ENCODE peak calls at places on chromosomes 11 and 22, in seven cellular contexts. L is foreskin keratinocyte; X is SJSA1; V is neuronal stem cell; H is CD4-positive, alpha-beta T cell; Z is PC-9; N is A549. P is an unnamed sample.

GRCh38 chr11:61075891-61076290 is 26.4 kb upstream of the CD5 start:
- DNase-seq in Z (peak; percentile 77), V (no peak), N (no peak), H (no peak), L (peak; percentile 27), X (no peak), P (no peak)

GRCh38 chr11:133064152-133064877 is 468.0 kb downstream of the OPCML start:
- DNase-seq in N (peak; percentile 2), V (peak; percentile 68), Z (no peak), L (no peak), X (peak; percentile 17), H (no peak), P (peak; percentile 62)

GRCh38 chr22:19714320-19715252 is at the start of gene SEPTIN5:
- DNase-seq in N (no peak), V (no peak), X (no peak), H (no peak), L (no peak), Z (no peak), P (no peak)

GRCh38 chr22:23803001-23803819 is 16.4 kb downstream of the SMARCB1 start:
- DNase-seq in Z (no peak), V (no peak), X (no peak), L (no peak), H (no peak), N (no peak), P (no peak)

GRCh38 chr11:56152333-56152732 is 7.8 kb downstream of the OR8K5 start:
- DNase-seq in Z (no peak), L (no peak), X (no peak), N (no peak), V (no peak), H (no peak), P (no peak)

GRCh38 chr11:37525336-37525735 is 927.3 kb upstream of the RAG2 start:
- DNase-seq in N (no peak), V (no peak), X (no peak), H (no peak), Z (no peak), L (no peak), P (no peak)

GRCh38 chr11:112004389-112004788 is 20.8 kb upstream of the DLAT start:
- DNase-seq in N (peak; percentile 17), V (no peak), L (no peak), X (no peak), Z (no peak), H (no peak), P (no peak)

GRCh38 chr11:131038597-131038996 is 122.3 kb upstream of the SNX19 start:
- DNase-seq in V (no peak), X (peak; percentile 1), L (no peak), H (no peak), Z (no peak), N (no peak), P (no peak)

GRCh38 chr11:15489281-15489680 is 374.6 kb downstream of the INSC start:
- DNase-seq in L (no peak), H (no peak), X (no peak), N (no peak), V (no peak), Z (no peak), P (no peak)

GRCh38 chr11:46238078-46238966 is 39.1 kb upstream of the CREB3L1 start:
- DNase-seq in V (peak; percentile 62), X (peak; percentile 79), N (peak; percentile 60), Z (peak; percentile 48), L (peak; percentile 23), H (peak; percentile 63), P (no peak)

GRCh38 chr11:96307748-96308133 is 35.3 kb downstream of the MAML2 start:
- DNase-seq in X (peak; percentile 81), V (no peak), Z (peak; percentile 28), N (peak; percentile 38), H (no peak), L (peak; percentile 79), P (no peak)

GRCh38 chr11:16986434-16987204 is 27.6 kb downstream of the PLEKHA7 start:
- DNase-seq in Z (peak; percentile 81), N (no peak), V (no peak), X (no peak), L (no peak), H (peak; percentile 35), P (no peak)

GRCh38 chr22:19396561-19396933 is 35.0 kb downstream of the HIRA start:
- DNase-seq in Z (no peak), N (no peak), X (no peak), V (no peak), L (no peak), H (no peak), P (no peak)

GRCh38 chr11:13208921-13209320 is 68.7 kb upstream of the BMAL1 start:
- DNase-seq in H (no peak), V (no peak), X (no peak), L (no peak), Z (no peak), N (no peak), P (no peak)

GRCh38 chr11:88117281-88117858 is 57.9 kb downstream of the RAB38 start:
- DNase-seq in Z (no peak), X (no peak), H (no peak), V (no peak), L (no peak), N (no peak), P (no peak)

GRCh38 chr11:65293909-65294381 is 20.7 kb upstream of the CDC42EP2 start:
- DNase-seq in H (no peak), Z (no peak), L (no peak), N (no peak), X (no peak), V (no peak), P (no peak)

GRCh38 chr11:64996710-64997380 is at the start of gene BATF2:
- DNase-seq in N (peak; percentile 89), X (peak; percentile 49), L (no peak), V (peak; percentile 51), H (no peak), Z (peak; percentile 66), P (peak; percentile 56)

GRCh38 chr11:43573233-43573632 is 107.3 kb upstream of the HSD17B12 start:
- DNase-seq in L (no peak), Z (no peak), V (no peak), X (no peak), N (no peak), H (no peak), P (no peak)

GRCh38 chr11:62709262-62710000 is 2.0 kb downstream of the GNG3 start:
- DNase-seq in N (peak; percentile 94), L (peak; percentile 73), V (peak; percentile 95), H (peak; percentile 95), Z (peak; percentile 95), X (peak; percentile 95), P (peak; percentile 94)

GRCh38 chr22:43789452-43789851 is 22.7 kb downstream of the EFCAB6 start:
- DNase-seq in N (peak; percentile 33), H (no peak), X (peak; percentile 35), V (no peak), Z (peak; percentile 40), L (peak; percentile 77), P (no peak)

GRCh38 chr11:77196961-77197360 is 68.9 kb downstream of the MYO7A start:
- DNase-seq in H (no peak), V (no peak), N (no peak), X (no peak), L (no peak), Z (no peak), P (no peak)

GRCh38 chr22:17086301-17086700 is 1.5 kb downstream of the IL17RA start:
- DNase-seq in N (no peak), Z (no peak), L (no peak), H (peak; percentile 34), V (no peak), X (no peak), P (no peak)
- H3K27ac ChIP-seq in N (no peak overlapping the region), Z (no peak overlapping the region), L (no peak overlapping the region), H (peak overlapping the region; percentile 93), V (no peak overlapping the region), X (no peak overlapping the region), P (peak overlapping the region; percentile 81)

DNA sequence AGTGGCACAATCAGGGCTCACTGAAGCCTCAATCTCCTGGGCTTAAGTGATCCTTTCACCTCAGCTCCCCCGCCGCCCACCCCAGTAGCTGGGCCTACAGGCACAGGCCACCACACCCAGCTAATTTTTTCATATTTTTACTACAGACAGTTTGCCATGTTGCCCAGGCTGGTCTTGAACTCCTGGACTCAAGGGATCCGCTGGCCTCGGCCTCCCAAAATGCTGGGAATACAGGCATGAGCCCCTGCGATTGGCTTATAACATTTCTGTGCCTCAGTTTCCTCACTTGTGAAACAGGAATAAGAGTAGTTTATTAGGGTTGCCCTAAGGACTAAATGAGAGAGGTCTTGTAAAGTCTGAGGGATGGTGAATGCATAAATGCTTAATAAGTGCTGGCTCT is 1.2 kb downstream of the VSTM5 start:
- DNase-seq in N (no peak), H (no peak), X (no peak), V (no peak), L (no peak), Z (no peak), P (no peak)
- H3K27ac ChIP-seq in N (no peak overlapping the region), H (no peak overlapping the region), X (no peak overlapping the region), V (no peak overlapping the region), L (no peak overlapping the region), Z (no peak overlapping the region), P (no peak overlapping the region)

GRCh38 chr22:29842172-29842571 is 4.1 kb upstream of the ASCC2 start:
- DNase-seq in L (no peak), Z (no peak), X (no peak), H (no peak), V (no peak), N (no peak), P (no peak)
- H3K27ac ChIP-seq in L (peak overlapping the region; percentile 25), Z (peak overlapping the region; percentile 87), X (peak overlapping the region; percentile 90), H (no peak overlapping the region), V (no peak overlapping the region), N (peak overlapping the region; percentile 80), P (no peak overlapping the region)

GRCh38 chr22:36306227-36306626 is 53.3 kb downstream of the APOL1 start:
- DNase-seq in H (no peak), V (no peak), Z (no peak), N (no peak), L (no peak), X (no peak), P (no peak)
- H3K27ac ChIP-seq in H (no peak overlapping the region), V (no peak overlapping the region), Z (no peak overlapping the region), N (no peak overlapping the region), L (no peak overlapping the region), X (no peak overlapping the region), P (no peak overlapping the region)

DNA sequence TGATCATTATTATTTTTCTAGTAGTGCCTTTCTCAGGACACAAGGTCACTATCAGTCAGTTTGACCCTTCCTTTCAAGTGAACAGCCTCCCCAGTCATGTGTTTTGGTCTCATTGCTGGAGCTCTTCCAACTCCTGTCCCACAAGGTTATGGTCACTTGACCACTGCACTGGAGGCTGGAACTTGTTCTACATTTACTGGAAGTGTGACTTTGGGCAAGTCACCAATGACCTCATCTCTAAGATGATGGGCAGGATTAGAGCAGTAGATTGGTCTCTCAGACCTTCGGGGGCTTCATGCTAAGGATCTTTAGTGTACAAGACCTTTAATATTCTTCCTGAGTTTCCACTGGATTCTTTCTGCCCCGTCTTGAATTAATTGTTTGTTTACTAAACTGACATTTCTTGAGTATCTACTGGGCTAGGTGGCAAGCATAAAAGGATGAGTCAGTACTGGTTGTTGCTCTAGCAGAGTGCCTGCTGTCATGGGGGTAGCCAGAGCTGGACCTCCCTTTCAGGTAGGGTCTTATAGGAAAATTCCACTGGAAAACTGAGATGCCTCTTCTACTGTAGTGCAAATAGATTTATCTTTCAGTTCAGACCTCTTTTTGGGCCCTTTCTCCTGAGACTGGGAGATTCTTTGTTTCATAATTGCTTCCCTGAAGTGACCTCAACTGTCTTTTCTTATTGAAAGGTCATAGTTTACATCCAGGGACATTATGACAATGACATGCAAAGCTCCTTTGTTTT is 106.8 kb downstream of the GRAMD1B start:
- DNase-seq in V (no peak), X (peak; percentile 72), Z (no peak), N (no peak), L (no peak), H (no peak), P (no peak)
- H3K27ac ChIP-seq in V (no peak overlapping the region), X (peak overlapping the region; percentile 68), Z (peak overlapping the region; percentile 36), N (peak overlapping the region; percentile 17), L (no peak overlapping the region), H (no peak overlapping the region), P (no peak overlapping the region)

P was measured in substantia nigra.